ENCODE peak calls at places on chromosomes 7 and 10, in seven cellular contexts. T is IMR-90, R is neuronal stem cell, Z is mesendoderm, X is mesenchymal stem cell, Y is H1, B is trophoblast cell. V is an unnamed sample.

GRCh38 chr10:48494611-48495010 is 110.3 kb downstream of the ARHGAP22 start:
- DNase-seq in T (no peak), R (no peak), Y (no peak), B (no peak), Z (no peak), X (no peak), V (no peak)

GRCh38 chr7:96495751-96496216 is 173.9 kb upstream of the SLC25A13 start:
- DNase-seq in R (no peak), B (no peak), Z (no peak), Y (no peak), T (no peak), X (no peak), V (no peak)

GRCh38 chr10:48306870-48307531 is 524 bp downstream of the MAPK8 start:
- DNase-seq in Z (peak), X (peak), T (peak), R (peak), Y (peak), B (peak), V (no peak)

GRCh38 chr10:1473874-1474273 is 263.5 kb downstream of the ADARB2 start:
- DNase-seq in T (no peak), R (no peak), B (no peak), Y (peak), Z (no peak), X (no peak), V (no peak)

GRCh38 chr7:117683736-117684135 is 189.5 kb downstream of the CTTNBP2 start:
- DNase-seq in B (peak), T (peak), R (no peak), Z (no peak), Y (no peak), X (peak), V (no peak)

GRCh38 chr10:132149261-132149660 is 37.5 kb upstream of the DPYSL4 start:
- DNase-seq in B (no peak), R (no peak), Z (peak), Y (no peak), X (no peak), T (no peak), V (no peak)

GRCh38 chr10:4809156-4809555 is 16.9 kb upstream of the AKR1E2 start:
- DNase-seq in R (no peak), Y (no peak), X (no peak), B (no peak), Z (no peak), T (no peak), V (no peak)

GRCh38 chr10:22320591-22321155 is at the start of gene BMI1:
- DNase-seq in B (peak), R (peak), X (peak), Z (peak), Y (peak), T (peak), V (peak)

GRCh38 chr10:100723769-100724530 is 21.4 kb upstream of the PAX2 start:
- DNase-seq in R (no peak), Z (peak), T (no peak), Y (peak), X (no peak), B (no peak), V (no peak)

GRCh38 chr7:148688526-148688925 is 10.2 kb upstream of the CUL1 start:
- DNase-seq in T (no peak), B (no peak), R (no peak), Z (no peak), Y (no peak), X (no peak), V (no peak)

GRCh38 chr10:69382382-69383117 is 34.2 kb downstream of the TACR2 start:
- DNase-seq in Z (no peak), B (no peak), T (peak), Y (no peak), X (peak), R (no peak), V (no peak)

GRCh38 chr10:101014966-101015581 is 15.5 kb downstream of the LZTS2 start:
- DNase-seq in X (peak), R (no peak), B (no peak), T (peak), Z (no peak), Y (no peak), V (no peak)

GRCh38 chr7:48337012-48337621 is 165.9 kb downstream of the ABCA13 start:
- DNase-seq in R (peak), Z (peak), T (peak), Y (no peak), X (no peak), B (no peak), V (peak)
- H4K8ac ChIP-seq in R (no peak), Z (no peak), T (no peak), Y (no peak), X (no peak), B (no peak), V (no peak)

DNA sequence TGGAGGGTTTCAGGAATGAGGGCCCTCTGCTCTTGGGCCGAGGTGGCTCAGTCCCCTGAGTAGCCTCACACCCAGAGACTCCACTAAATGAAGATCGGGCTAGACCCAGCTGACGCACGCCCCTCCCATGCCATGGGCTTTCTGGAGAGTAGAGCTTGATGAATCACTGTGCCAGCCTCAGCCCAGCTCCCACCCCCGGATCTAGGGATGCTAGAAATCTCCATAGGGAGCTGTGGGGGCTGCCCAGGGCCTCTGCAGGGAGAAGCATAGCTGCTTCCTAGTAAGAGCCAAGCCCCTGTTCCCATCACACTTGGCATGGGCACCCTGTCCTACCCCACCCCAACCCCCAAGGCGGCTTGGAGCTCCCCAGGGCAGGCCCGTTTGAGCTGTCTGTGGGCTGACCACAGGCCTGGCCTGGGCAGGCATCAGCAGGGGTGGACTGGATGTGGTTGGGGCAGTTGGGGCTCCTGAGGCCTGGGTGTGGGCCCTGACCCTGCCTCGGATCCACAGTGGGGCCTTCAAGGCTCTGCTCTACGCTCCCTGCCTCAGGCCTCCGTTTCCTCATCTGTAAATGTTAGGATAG is 121.2 kb downstream of the ZMIZ1 start:
- DNase-seq in T (peak), R (no peak), X (no peak), B (no peak), Z (no peak), Y (no peak), V (no peak)
- H3K9ac ChIP-seq in T (no peak), R (no peak), X (peak), B (no peak), Z (no peak), Y (no peak), V (no peak)

DNA sequence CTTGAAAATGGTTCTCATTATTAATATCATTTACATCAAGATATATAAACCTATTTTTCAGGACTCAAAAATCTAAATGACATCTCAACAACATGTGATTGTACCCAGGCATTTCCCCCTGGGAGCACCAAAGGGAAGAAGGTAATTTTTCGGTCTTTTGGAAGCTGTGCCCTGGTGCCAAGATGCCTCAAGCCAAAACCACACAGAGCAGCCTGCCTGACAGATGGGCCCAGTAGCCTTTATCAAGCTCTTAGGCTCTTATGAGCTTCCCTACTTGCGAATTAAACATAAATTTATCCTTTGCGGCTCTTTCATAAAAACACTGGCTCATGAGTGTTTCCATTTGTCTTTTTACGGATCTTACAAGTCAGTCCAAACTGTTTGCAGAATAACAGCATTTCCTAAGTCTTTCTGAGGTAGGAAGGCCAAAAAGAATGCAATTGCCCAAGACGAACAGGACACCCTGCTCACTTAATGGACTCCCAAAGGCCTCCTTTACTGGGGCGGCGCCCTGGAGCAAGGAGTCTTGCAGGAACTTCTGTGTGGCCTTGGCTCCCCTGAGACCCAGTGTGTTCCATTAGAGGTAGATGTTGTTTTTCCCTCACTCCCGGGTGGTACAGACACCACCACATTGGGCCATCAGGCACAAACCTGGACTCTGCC is 4.1 kb upstream of the RASSF4 start:
- DNase-seq in Z (no peak), Y (peak), T (no peak), R (no peak), X (no peak), B (no peak), V (peak)
- H3K23ac ChIP-seq in Z (no peak), Y (no peak), T (no peak), R (no peak), X (no peak), B (no peak), V (no peak)

DNA sequence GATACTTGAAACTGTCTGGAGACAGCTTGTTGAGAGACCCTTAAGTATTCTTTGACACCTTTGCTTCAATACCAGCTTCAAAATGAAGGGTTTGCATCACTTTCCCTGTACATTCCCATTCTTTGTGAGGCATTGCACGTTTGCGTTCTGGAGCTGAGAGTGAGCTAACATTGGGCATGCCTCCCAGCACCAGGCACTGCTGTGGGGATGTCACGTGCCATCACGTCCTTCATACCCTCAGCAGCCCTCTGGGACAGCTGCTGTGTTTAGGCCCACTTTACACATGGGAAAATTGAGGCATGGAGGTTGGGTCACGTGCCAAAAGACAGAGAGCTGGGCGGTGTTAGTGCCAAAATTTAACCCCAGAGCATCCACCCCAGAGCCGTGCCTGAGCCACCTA is 66.2 kb upstream of the INSYN2A start:
- DNase-seq in Y (no peak), T (no peak), B (no peak), R (no peak), Z (no peak), X (no peak), V (no peak)
- H4K8ac ChIP-seq in Y (no peak), T (no peak), B (no peak), R (no peak), Z (no peak), X (no peak), V (no peak)

DNA sequence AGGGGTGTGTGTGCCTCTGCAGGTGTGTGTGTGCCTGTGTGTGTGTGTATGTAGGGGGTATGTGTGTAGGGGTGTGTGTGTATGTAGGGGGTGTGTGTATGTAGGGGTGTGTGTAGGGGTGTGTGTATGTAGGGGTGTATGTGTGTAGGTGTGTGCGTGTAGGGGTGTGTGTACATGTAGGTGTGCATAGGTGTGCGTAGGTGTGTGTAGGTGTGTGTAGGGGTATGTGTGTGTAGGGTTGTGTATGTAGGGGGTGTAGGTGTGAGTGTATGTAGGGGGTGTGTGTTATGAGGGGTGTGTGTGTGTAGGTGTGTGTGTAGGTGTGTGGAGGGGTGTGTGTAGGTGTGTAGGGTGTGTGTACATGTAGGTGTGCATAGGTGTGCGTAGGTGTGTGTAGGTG is 48.6 kb upstream of the PSMG3 start:
- DNase-seq in X (no peak), Y (no peak), T (no peak), R (no peak), B (no peak), Z (no peak), V (no peak)
- H3K9ac ChIP-seq in X (no peak), Y (no peak), T (no peak), R (no peak), B (no peak), Z (no peak), V (no peak)

DNA sequence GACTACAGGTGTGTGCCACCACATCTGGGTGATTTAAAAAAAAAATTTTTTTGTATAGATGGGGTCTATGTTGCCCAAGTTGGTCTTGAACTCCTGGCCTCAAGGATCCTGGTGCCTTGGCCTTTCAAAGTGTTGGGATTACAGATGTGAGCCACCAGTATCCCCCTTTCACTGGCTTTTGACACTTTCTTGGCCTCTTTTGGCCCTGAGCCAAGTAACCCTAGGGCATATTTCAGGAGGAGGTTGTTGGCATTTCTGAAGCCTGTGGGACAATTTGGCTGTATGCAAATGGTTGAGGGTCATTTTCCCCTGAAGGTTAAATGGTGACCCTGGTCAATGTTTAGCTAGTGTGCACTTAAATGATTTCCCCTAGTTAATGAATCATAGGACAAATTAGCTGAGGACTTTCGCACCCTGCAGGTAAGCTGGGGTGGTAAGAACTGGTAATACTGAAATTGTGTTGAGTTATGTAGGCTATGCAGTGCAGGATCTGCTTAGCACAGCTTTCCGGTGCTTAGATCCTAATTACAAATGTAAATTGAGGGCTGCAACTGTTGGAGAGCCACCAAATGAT is 660.5 kb downstream of the LRMDA start:
- DNase-seq in Y (no peak), X (no peak), R (no peak), Z (no peak), T (no peak), B (no peak), V (no peak)
- H3K23ac ChIP-seq in Y (no peak), X (no peak), R (no peak), Z (no peak), T (no peak), B (no peak), V (no peak)

GRCh38 chr10:125859128-125859817 is 21.8 kb downstream of the DHX32 start:
- DNase-seq in Y (no peak), B (no peak), T (no peak), Z (no peak), R (no peak), X (no peak), V (no peak)

GRCh38 chr10:125857185-125857760 is 23.8 kb downstream of the DHX32 start:
- DNase-seq in Y (no peak), Z (peak), T (no peak), R (no peak), B (peak), X (no peak), V (no peak)
- H4K8ac ChIP-seq in Y (no peak), Z (no peak), T (no peak), R (no peak), B (no peak), X (no peak), V (no peak)

V was measured in H9.